ENCODE peak calls at places on chromosome 21, in nine cellular contexts. One of them, this sample, is unnamed.

GRCh38 chr21:38802050-38803026 is 3.4 kb upstream of the ETS2 start:
- DNase-seq in upper lobe of left lung: no peak
- DNase-seq in HL-60: no peak
- DNase-seq in GM12891: no peak
- DNase-seq in breast epithelium: no peak
- DNase-seq in prostate gland: no peak
- DNase-seq in stomach: no peak
- DNase-seq in Panc1: no peak
- DNase-seq in endothelial cell of umbilical vein: no peak
- DNase-seq in this sample: no peak

GRCh38 chr21:39217356-39218081 is 34.3 kb upstream of the PSMG1 start:
- DNase-seq in HL-60: no peak
- DNase-seq in upper lobe of left lung: no peak
- DNase-seq in Panc1: no peak
- DNase-seq in stomach: no peak
- DNase-seq in prostate gland: no peak
- DNase-seq in endothelial cell of umbilical vein: no peak
- DNase-seq in GM12891: no peak
- DNase-seq in breast epithelium: no peak
- DNase-seq in this sample: no peak

GRCh38 chr21:38815060-38815405 is 9.3 kb downstream of the ETS2 start:
- DNase-seq in breast epithelium: no peak
- DNase-seq in upper lobe of left lung: no peak
- DNase-seq in Panc1: no peak
- DNase-seq in HL-60: no peak
- DNase-seq in prostate gland: no peak
- DNase-seq in stomach: no peak
- DNase-seq in GM12891: no peak
- DNase-seq in endothelial cell of umbilical vein: no peak
- DNase-seq in this sample: no peak

GRCh38 chr21:41112740-41113692 is 54.9 kb upstream of the BACE2 start:
- DNase-seq in endothelial cell of umbilical vein: no peak
- DNase-seq in HL-60: no peak
- DNase-seq in prostate gland: no peak
- DNase-seq in stomach: no peak
- DNase-seq in Panc1: no peak
- DNase-seq in GM12891: no peak
- DNase-seq in breast epithelium: peak
- DNase-seq in upper lobe of left lung: no peak
- DNase-seq in this sample: no peak

GRCh38 chr21:39669485-39669884 is 56.7 kb downstream of the B3GALT5 start:
- DNase-seq in endothelial cell of umbilical vein: no peak
- DNase-seq in prostate gland: no peak
- DNase-seq in GM12891: no peak
- DNase-seq in HL-60: no peak
- DNase-seq in breast epithelium: no peak
- DNase-seq in Panc1: no peak
- DNase-seq in upper lobe of left lung: no peak
- DNase-seq in stomach: no peak
- DNase-seq in this sample: no peak

GRCh38 chr21:31203371-31204054 is 140.5 kb downstream of the TIAM1 start:
- DNase-seq in prostate gland: no peak
- DNase-seq in breast epithelium: no peak
- DNase-seq in Panc1: no peak
- DNase-seq in endothelial cell of umbilical vein: no peak
- DNase-seq in upper lobe of left lung: no peak
- DNase-seq in GM12891: no peak
- DNase-seq in stomach: no peak
- DNase-seq in HL-60: no peak
- DNase-seq in this sample: no peak

GRCh38 chr21:45971487-45972352 is 9.8 kb upstream of the COL6A1 start:
- DNase-seq in GM12891: no peak
- DNase-seq in stomach: no peak
- DNase-seq in endothelial cell of umbilical vein: no peak
- DNase-seq in prostate gland: no peak
- DNase-seq in HL-60: no peak
- DNase-seq in upper lobe of left lung: peak
- DNase-seq in Panc1: no peak
- DNase-seq in breast epithelium: peak
- DNase-seq in this sample: no peak

GRCh38 chr21:45883090-45883489 is 98.5 kb upstream of the COL6A1 start:
- DNase-seq in GM12891: no peak
- DNase-seq in stomach: no peak
- DNase-seq in upper lobe of left lung: no peak
- DNase-seq in prostate gland: no peak
- DNase-seq in HL-60: no peak
- DNase-seq in Panc1: no peak
- DNase-seq in endothelial cell of umbilical vein: no peak
- DNase-seq in breast epithelium: no peak
- DNase-seq in this sample: no peak

GRCh38 chr21:45465611-45466329 is 60.8 kb downstream of the COL18A1 start:
- DNase-seq in HL-60: no peak
- DNase-seq in GM12891: no peak
- DNase-seq in upper lobe of left lung: peak
- DNase-seq in Panc1: no peak
- DNase-seq in stomach: no peak
- DNase-seq in endothelial cell of umbilical vein: no peak
- DNase-seq in prostate gland: no peak
- DNase-seq in breast epithelium: no peak
- DNase-seq in this sample: no peak

GRCh38 chr21:46287541-46287940 is 1.4 kb downstream of the YBEY start:
- DNase-seq in breast epithelium: no peak
- DNase-seq in prostate gland: no peak
- DNase-seq in GM12891: no peak
- DNase-seq in upper lobe of left lung: no peak
- DNase-seq in HL-60: no peak
- DNase-seq in endothelial cell of umbilical vein: no peak
- DNase-seq in stomach: no peak
- DNase-seq in Panc1: no peak
- DNase-seq in this sample: no peak

GRCh38 chr21:46068516-46069079 is 29.3 kb upstream of the COL6A2 start:
- DNase-seq in breast epithelium: peak
- DNase-seq in GM12891: no peak
- DNase-seq in upper lobe of left lung: no peak
- DNase-seq in prostate gland: no peak
- DNase-seq in Panc1: no peak
- DNase-seq in stomach: no peak
- DNase-seq in HL-60: no peak
- DNase-seq in endothelial cell of umbilical vein: no peak
- DNase-seq in this sample: no peak

GRCh38 chr21:31623664-31624063 is 35.8 kb upstream of the SOD1 start:
- DNase-seq in Panc1: no peak
- DNase-seq in breast epithelium: no peak
- DNase-seq in prostate gland: no peak
- DNase-seq in GM12891: peak
- DNase-seq in stomach: no peak
- DNase-seq in endothelial cell of umbilical vein: peak
- DNase-seq in upper lobe of left lung: no peak
- DNase-seq in HL-60: no peak
- DNase-seq in this sample: no peak

GRCh38 chr21:45064618-45065399 is 9.6 kb upstream of the ADARB1 start:
- DNase-seq in Panc1: no peak
- DNase-seq in breast epithelium: peak
- DNase-seq in HL-60: no peak
- DNase-seq in GM12891: no peak
- DNase-seq in upper lobe of left lung: no peak
- DNase-seq in stomach: no peak
- DNase-seq in prostate gland: no peak
- DNase-seq in endothelial cell of umbilical vein: no peak
- DNase-seq in this sample: no peak

GRCh38 chr21:26842300-26842699 is 2.9 kb downstream of the ADAMTS1 start:
- DNase-seq in HL-60: no peak
- DNase-seq in prostate gland: no peak
- DNase-seq in breast epithelium: no peak
- DNase-seq in Panc1: no peak
- DNase-seq in endothelial cell of umbilical vein: no peak
- DNase-seq in stomach: no peak
- DNase-seq in upper lobe of left lung: no peak
- DNase-seq in GM12891: no peak
- DNase-seq in this sample: no peak

GRCh38 chr21:45386728-45387371 is 18.1 kb upstream of the COL18A1 start:
- DNase-seq in stomach: no peak
- DNase-seq in breast epithelium: no peak
- DNase-seq in endothelial cell of umbilical vein: peak
- DNase-seq in upper lobe of left lung: no peak
- DNase-seq in HL-60: no peak
- DNase-seq in Panc1: no peak
- DNase-seq in GM12891: no peak
- DNase-seq in prostate gland: no peak
- DNase-seq in this sample: no peak

GRCh38 chr21:35730325-35730724 is 330.0 kb downstream of the SETD4 start:
- DNase-seq in HL-60: no peak
- DNase-seq in endothelial cell of umbilical vein: no peak
- DNase-seq in prostate gland: no peak
- DNase-seq in upper lobe of left lung: no peak
- DNase-seq in breast epithelium: no peak
- DNase-seq in Panc1: no peak
- DNase-seq in stomach: no peak
- DNase-seq in GM12891: no peak
- DNase-seq in this sample: no peak

GRCh38 chr21:38837806-38838461 is 32.2 kb downstream of the ETS2 start:
- DNase-seq in upper lobe of left lung: no peak
- DNase-seq in HL-60: no peak
- DNase-seq in endothelial cell of umbilical vein: no peak
- DNase-seq in breast epithelium: no peak
- DNase-seq in stomach: no peak
- DNase-seq in Panc1: no peak
- DNase-seq in prostate gland: no peak
- DNase-seq in GM12891: no peak
- DNase-seq in this sample: no peak

GRCh38 chr21:46234436-46234950 is 5.9 kb upstream of the LSS start:
- DNase-seq in stomach: no peak
- DNase-seq in endothelial cell of umbilical vein: no peak
- DNase-seq in Panc1: no peak
- DNase-seq in breast epithelium: no peak
- DNase-seq in prostate gland: no peak
- DNase-seq in upper lobe of left lung: no peak
- DNase-seq in GM12891: no peak
- DNase-seq in HL-60: no peak
- DNase-seq in this sample: no peak

GRCh38 chr21:39077816-39078215 is 105.4 kb downstream of the PSMG1 start:
- DNase-seq in stomach: no peak
- DNase-seq in upper lobe of left lung: no peak
- DNase-seq in Panc1: no peak
- DNase-seq in GM12891: no peak
- DNase-seq in prostate gland: peak
- DNase-seq in endothelial cell of umbilical vein: no peak
- DNase-seq in breast epithelium: no peak
- DNase-seq in HL-60: peak
- DNase-seq in this sample: no peak

GRCh38 chr21:34574581-34574980 is 40.3 kb downstream of the RCAN1 start:
- DNase-seq in upper lobe of left lung: no peak
- DNase-seq in Panc1: no peak
- DNase-seq in HL-60: no peak
- DNase-seq in prostate gland: no peak
- DNase-seq in endothelial cell of umbilical vein: no peak
- DNase-seq in stomach: no peak
- DNase-seq in breast epithelium: no peak
- DNase-seq in GM12891: no peak
- DNase-seq in this sample: no peak
- TF ChIP-seq POLR2AphosphoS5 in upper lobe of left lung: no peak
- TF ChIP-seq POLR2AphosphoS5 in Panc1: no peak
- TF ChIP-seq POLR2AphosphoS5 in HL-60: no peak
- TF ChIP-seq POLR2AphosphoS5 in prostate gland: no peak
- TF ChIP-seq POLR2AphosphoS5 in endothelial cell of umbilical vein: no peak
- TF ChIP-seq POLR2AphosphoS5 in stomach: no peak
- TF ChIP-seq POLR2AphosphoS5 in breast epithelium: no peak
- TF ChIP-seq POLR2AphosphoS5 in GM12891: no peak
- TF ChIP-seq POLR2AphosphoS5 in this sample: no peak

DNA sequence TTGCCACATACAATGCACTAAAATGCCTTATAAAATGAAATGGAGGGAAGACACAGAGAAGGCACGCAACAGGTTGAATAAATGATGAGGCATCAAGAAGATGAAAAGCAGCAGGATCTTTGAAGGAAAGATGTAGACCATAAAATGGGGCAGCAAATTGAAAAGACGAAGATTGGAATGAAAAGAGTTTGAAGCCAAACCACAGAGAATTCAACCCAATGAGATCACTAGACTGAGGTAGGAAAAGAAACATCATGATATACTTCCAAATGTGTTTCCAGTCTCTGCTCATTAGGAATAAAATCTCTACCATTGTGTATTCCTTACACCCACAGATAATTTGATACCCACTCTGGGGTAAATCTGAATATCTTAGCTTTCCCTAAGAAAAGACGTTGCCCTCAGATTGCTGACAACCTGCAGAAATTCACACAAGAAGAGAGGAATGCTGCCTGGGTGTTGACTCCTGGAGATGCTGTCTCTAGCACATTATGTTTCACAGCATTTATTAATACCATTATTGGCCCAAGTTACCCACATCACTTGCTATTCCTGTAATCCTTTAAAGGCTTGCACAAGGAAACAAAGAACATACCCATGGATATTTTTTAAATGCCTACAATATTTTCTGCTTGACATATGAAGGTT is 230.8 kb downstream of the LTN1 start:
- DNase-seq in upper lobe of left lung: no peak
- DNase-seq in GM12891: no peak
- DNase-seq in breast epithelium: no peak
- DNase-seq in HL-60: no peak
- DNase-seq in Panc1: no peak
- DNase-seq in stomach: no peak
- DNase-seq in prostate gland: no peak
- DNase-seq in endothelial cell of umbilical vein: no peak
- DNase-seq in this sample: no peak
- TF ChIP-seq POLR2AphosphoS5 in upper lobe of left lung: no peak
- TF ChIP-seq POLR2AphosphoS5 in GM12891: no peak
- TF ChIP-seq POLR2AphosphoS5 in breast epithelium: no peak
- TF ChIP-seq POLR2AphosphoS5 in HL-60: no peak
- TF ChIP-seq POLR2AphosphoS5 in Panc1: no peak
- TF ChIP-seq POLR2AphosphoS5 in stomach: no peak
- TF ChIP-seq POLR2AphosphoS5 in prostate gland: no peak
- TF ChIP-seq POLR2AphosphoS5 in endothelial cell of umbilical vein: no peak
- TF ChIP-seq POLR2AphosphoS5 in this sample: no peak

GRCh38 chr21:18026359-18026758 is 207.2 kb upstream of the C21orf91 start:
- DNase-seq in upper lobe of left lung: no peak
- DNase-seq in HL-60: no peak
- DNase-seq in breast epithelium: no peak
- DNase-seq in Panc1: no peak
- DNase-seq in stomach: no peak
- DNase-seq in prostate gland: no peak
- DNase-seq in endothelial cell of umbilical vein: no peak
- DNase-seq in GM12891: no peak
- DNase-seq in this sample: no peak
- TF ChIP-seq POLR2AphosphoS5 in upper lobe of left lung: no peak
- TF ChIP-seq POLR2AphosphoS5 in HL-60: no peak
- TF ChIP-seq POLR2AphosphoS5 in breast epithelium: no peak
- TF ChIP-seq POLR2AphosphoS5 in Panc1: no peak
- TF ChIP-seq POLR2AphosphoS5 in stomach: no peak
- TF ChIP-seq POLR2AphosphoS5 in prostate gland: no peak
- TF ChIP-seq POLR2AphosphoS5 in endothelial cell of umbilical vein: no peak
- TF ChIP-seq POLR2AphosphoS5 in GM12891: no peak
- TF ChIP-seq POLR2AphosphoS5 in this sample: no peak

DNA sequence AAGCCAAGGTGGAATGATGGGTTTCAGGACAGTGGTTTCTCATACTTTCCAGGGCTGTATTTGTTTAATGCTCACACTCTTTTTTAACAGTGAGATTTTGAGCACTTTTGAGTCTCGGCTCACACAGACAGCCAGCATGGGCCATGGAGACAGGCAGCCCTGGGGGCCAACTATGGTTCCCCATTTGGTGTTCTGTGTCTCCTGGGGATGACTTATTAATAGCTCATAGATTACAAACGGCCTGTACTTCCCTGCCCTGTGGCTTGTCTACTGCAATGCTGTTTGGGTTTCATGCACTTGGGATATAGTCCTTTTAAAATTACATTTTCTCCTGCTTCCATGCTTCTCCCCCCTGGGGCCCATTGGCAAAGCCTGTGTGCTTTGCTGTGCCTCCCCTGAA is 178.3 kb downstream of the KCNJ6 start:
- DNase-seq in Panc1: no peak
- DNase-seq in stomach: no peak
- DNase-seq in breast epithelium: no peak
- DNase-seq in upper lobe of left lung: no peak
- DNase-seq in GM12891: no peak
- DNase-seq in prostate gland: no peak
- DNase-seq in endothelial cell of umbilical vein: no peak
- DNase-seq in HL-60: no peak
- DNase-seq in this sample: no peak
- TF ChIP-seq POLR2AphosphoS5 in Panc1: no peak
- TF ChIP-seq POLR2AphosphoS5 in stomach: no peak
- TF ChIP-seq POLR2AphosphoS5 in breast epithelium: no peak
- TF ChIP-seq POLR2AphosphoS5 in upper lobe of left lung: no peak
- TF ChIP-seq POLR2AphosphoS5 in GM12891: no peak
- TF ChIP-seq POLR2AphosphoS5 in prostate gland: no peak
- TF ChIP-seq POLR2AphosphoS5 in endothelial cell of umbilical vein: no peak
- TF ChIP-seq POLR2AphosphoS5 in HL-60: no peak
- TF ChIP-seq POLR2AphosphoS5 in this sample: no peak